ENCODE peak calls at places on chromosomes 6 and 20, in six cellular contexts. E is astrocyte of the spinal cord, G is left lung, J is IMR-90, W is GM12865, C is A549. B is an unnamed sample.
A peak's percentile ranks its signal among the peaks of the same experiment; 100 is the strongest.

GRCh38 chr20:23013429-23013828 is 21.7 kb upstream of the SSTR4 start:
- DNase-seq in E (no peak), G (no peak), J (no peak), W (no peak), C (peak; percentile 44), B (no peak)

GRCh38 chr20:62991863-62992262 is 14.9 kb downstream of the BHLHE23 start:
- DNase-seq in E (no peak), G (no peak), J (no peak), W (no peak), C (no peak), B (no peak)

GRCh38 chr6:107304421-107305025 is 154.8 kb downstream of the PDSS2 start:
- DNase-seq in E (peak; percentile 38), G (no peak), J (peak; percentile 44), W (no peak), C (no peak), B (no peak)

GRCh38 chr6:34143884-34144580 is 1.9 kb downstream of the GRM4 start:
- DNase-seq in E (no peak), G (no peak), J (no peak), W (peak; percentile 33), C (peak; percentile 58), B (no peak)

GRCh38 chr6:130937942-130938604 is 110.9 kb downstream of the SMLR1 start:
- DNase-seq in E (peak; percentile 51), G (no peak), J (peak; percentile 67), W (no peak), C (no peak), B (peak; percentile 48)

GRCh38 chr6:157768304-157768703 is 54.7 kb upstream of the SNX9 start:
- DNase-seq in E (no peak), G (no peak), J (no peak), W (peak; percentile 64), C (no peak), B (no peak)

GRCh38 chr20:24616258-24617079 is 147.0 kb downstream of the SYNDIG1 start:
- DNase-seq in E (no peak), G (no peak), J (no peak), W (no peak), C (no peak), B (no peak)

GRCh38 chr20:63015665-63016361 is 9.0 kb upstream of the BHLHE23 start:
- DNase-seq in E (no peak), G (no peak), J (no peak), W (no peak), C (no peak), B (no peak)

GRCh38 chr6:164208371-164208770 is 793.9 kb downstream of the QKI start:
- DNase-seq in E (peak; percentile 30), G (no peak), J (no peak), W (no peak), C (no peak), B (no peak)

GRCh38 chr20:61044499-61044898 is 207.6 kb upstream of the CDH4 start:
- DNase-seq in E (no peak), G (no peak), J (no peak), W (no peak), C (peak; percentile 38), B (no peak)

GRCh38 chr6:155177369-155177961 is 86.3 kb upstream of the CLDN20 start:
- DNase-seq in E (peak; percentile 84), G (no peak), J (peak; percentile 76), W (peak; percentile 86), C (peak; percentile 63), B (peak; percentile 48)

GRCh38 chr6:113416166-113416565 is 441.0 kb upstream of the MARCKS start:
- DNase-seq in E (no peak), G (no peak), J (peak; percentile 35), W (no peak), C (no peak), B (peak; percentile 63)

GRCh38 chr6:117352466-117353081 is 73.2 kb downstream of the ROS1 start:
- DNase-seq in E (peak; percentile 45), G (no peak), J (peak; percentile 16), W (peak; percentile 26), C (peak; percentile 36), B (peak; percentile 38)

GRCh38 chr6:125886914-125887313 is 69.7 kb upstream of the HINT3 start:
- DNase-seq in E (no peak), G (no peak), J (no peak), W (no peak), C (no peak), B (no peak)

GRCh38 chr20:3172126-3172932 is 1.0 kb downstream of the LZTS3 start:
- DNase-seq in E (no peak), G (no peak), J (no peak), W (no peak), C (no peak), B (no peak)

GRCh38 chr20:3172933-3173581 is at the start of gene LZTS3:
- DNase-seq in E (peak; percentile 52), G (peak; percentile 72), J (peak; percentile 39), W (peak; percentile 63), C (peak; percentile 62), B (peak; percentile 70)

GRCh38 chr20:3173582-3174441 is 463 bp upstream of the LZTS3 start:
- DNase-seq in E (peak; percentile 76), G (peak; percentile 91), J (peak; percentile 63), W (peak; percentile 85), C (peak; percentile 78), B (peak; percentile 73)

GRCh38 chr20:3175270-3175669 is 1.9 kb upstream of the LZTS3 start:
- DNase-seq in E (no peak), G (no peak), J (no peak), W (no peak), C (no peak), B (no peak)

GRCh38 chr20:3174442-3175263 is 1.3 kb upstream of the LZTS3 start:
- DNase-seq in E (peak; percentile 15), G (no peak), J (peak; percentile 11), W (no peak), C (peak; percentile 61), B (peak; percentile 22)
- TF ChIP-seq CTCF in E (no peak), G (no peak), J (no peak), W (no peak), C (no peak), B (no peak)

DNA sequence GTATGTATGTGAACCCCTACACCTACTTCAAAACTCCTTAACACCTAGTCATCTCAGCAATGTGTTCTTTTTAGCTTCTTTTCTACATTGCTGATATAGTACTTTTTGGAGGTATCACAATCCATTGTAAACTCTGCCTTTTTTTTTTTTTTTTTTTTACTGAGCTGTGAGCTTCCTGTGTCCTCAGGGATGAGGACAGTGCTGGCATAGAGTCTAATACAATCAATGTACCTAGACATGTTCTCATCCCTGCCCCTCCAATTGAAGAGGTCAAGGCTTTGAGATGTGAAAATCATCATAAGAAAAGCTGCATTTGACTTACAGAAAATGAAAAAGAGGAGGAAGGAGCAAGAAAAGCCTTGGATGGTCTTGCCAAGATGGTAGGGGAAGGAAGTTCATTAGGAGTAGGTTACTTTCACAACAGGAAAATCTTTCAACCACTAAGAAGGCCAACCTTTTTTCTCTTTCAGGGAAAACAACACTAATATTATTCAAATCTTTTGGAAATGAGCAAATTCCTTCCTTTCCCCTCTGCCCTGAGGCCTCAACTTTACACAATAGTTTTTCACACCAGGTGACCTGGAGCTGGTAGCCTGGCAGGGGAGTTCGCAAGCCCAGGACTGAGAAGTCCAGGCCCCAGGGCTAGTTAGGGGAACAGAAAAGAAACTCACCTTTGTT is 2.8 kb upstream of the JARID2 start:
- DNase-seq in E (no peak), G (no peak), J (no peak), W (no peak), C (no peak), B (no peak)
- H3K4me3 ChIP-seq in E (no peak overlapping the region), G (no peak overlapping the region), J (no peak overlapping the region), W (no peak overlapping the region), C (no peak overlapping the region), B (no peak overlapping the region)

DNA sequence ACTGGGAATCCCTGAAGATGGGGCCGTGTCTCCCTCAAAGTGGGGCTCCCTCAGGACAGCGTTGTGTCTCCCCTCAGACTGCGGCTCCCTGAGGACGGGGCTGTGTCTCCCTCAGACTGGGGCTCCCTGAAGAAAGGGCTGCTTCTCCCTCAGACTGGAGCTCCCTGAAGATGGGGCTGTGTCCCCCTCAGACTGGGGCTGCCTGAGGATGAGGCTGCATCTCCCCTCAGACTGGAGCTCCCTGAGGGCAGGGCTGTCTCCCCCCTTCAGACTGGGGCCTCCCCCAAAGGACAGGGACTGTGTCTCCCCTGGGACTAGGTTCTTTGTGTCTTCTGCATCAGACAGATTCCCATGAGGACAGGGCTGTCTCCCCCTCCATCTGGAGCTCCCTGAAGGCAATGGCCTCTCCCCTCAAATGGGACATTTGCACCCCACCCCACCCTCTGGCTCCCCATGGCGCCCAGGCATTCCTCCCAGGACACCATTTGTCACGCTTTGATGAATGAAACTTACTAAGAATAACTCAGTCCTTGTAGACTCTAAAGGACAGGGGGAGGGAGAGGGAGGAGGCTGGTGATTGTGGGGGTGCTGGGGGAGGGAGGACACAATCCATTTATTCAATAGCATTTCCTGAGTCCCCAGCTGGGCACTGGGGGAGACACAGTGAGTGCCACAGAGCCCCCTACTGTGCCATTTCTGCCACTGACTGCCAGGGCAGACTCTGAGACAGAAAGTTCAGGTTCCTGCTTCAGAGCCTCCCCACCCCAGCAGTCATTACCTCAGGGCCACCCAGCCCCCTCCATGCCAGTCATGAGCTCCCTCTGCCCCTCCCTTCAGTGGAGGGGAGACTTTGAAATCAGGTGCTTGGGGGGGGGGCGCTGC is 122.4 kb downstream of the MRPL14 start:
- DNase-seq in E (no peak), G (peak; percentile 32), J (peak; percentile 33), W (peak; percentile 48), C (peak; percentile 39), B (no peak)
- TF ChIP-seq CTCF in E (peak; percentile 41), G (peak; percentile 18), J (peak; percentile 51), W (peak; percentile 40), C (peak; percentile 33), B (peak; percentile 18)

DNA sequence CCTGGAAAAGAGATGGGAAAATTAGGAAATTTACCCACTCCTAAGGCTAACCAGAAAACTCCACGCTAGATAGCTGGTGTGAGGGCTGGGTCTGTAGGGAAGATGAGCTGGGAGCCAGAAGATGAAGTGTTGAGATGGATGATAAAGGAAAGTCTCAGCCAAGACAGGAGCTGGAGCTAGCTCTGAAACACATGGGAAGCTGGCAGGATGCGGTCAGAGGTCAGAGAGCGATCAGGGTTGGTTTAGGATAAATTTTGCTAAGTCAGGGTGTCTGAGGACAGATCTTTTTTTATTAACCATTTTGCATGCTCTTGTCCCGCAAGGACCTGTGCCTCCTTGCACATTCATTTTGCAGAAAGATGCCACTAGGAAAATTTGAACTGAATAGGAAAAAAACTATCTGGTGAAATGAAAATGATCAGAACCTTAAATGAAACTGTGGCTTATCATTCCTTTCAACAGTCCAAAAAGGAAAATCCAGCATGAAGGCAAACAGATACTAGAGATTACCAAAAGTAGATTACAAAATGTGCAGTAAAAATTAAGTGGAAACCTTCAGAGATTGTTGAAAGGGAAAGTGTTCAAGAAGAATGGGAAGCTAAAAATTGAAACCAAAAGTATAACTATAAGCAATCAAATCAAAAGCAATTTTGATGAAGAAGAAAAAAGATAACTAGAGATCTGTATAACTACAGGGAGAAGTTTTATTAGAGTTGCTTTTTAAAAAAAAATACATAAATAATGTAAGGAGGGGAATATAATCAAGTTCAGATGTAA is 10.7 kb upstream of the EDN1 start:
- DNase-seq in E (no peak), G (no peak), J (no peak), W (no peak), C (peak; percentile 23), B (no peak)
- H3K4me3 ChIP-seq in E (no peak overlapping the region), G (no peak overlapping the region), J (no peak overlapping the region), W (peak overlapping the region; percentile 14), C (peak overlapping the region; percentile 5), B (no peak overlapping the region)